ENCODE peak calls at places on chromosomes 2 and 18, in ten cellular contexts. W is A549, X is stomach, M is upper lobe of left lung, F is ovary, U is H1, H is SK-N-SH, N is K562, R is tibial nerve, K is sigmoid colon. T is an unnamed sample. For H3K4me1, the result is how much of the 10 kb centered on the place peaks cover.

GRCh38 chr2:155975734-155976133 is 356.8 kb downstream of the NR4A2 start:
- DNase-seq in W (no peak), X (no peak), M (no peak), F (no peak), U (no peak), H (no peak), N (no peak), R (no peak), K (no peak), T (no peak)

GRCh38 chr2:173290046-173290445 is 64.6 kb upstream of the CDCA7 start:
- DNase-seq in W (no peak), X (no peak), M (no peak), F (no peak), U (no peak), H (no peak), N (no peak), R (no peak), K (no peak), T (no peak)

GRCh38 chr2:237497820-237498128 is 10.7 kb downstream of the MLPH start:
- DNase-seq in W (no peak), X (no peak), M (peak), F (peak), U (no peak), H (no peak), N (no peak), R (peak), K (no peak), T (no peak)

GRCh38 chr2:172655091-172655837 is 80.4 kb upstream of the RAPGEF4 start:
- DNase-seq in W (no peak), X (no peak), M (no peak), F (no peak), U (no peak), H (no peak), N (no peak), R (no peak), K (no peak), T (no peak)

GRCh38 chr2:13193900-13194299 is 477.2 kb downstream of the TRIB2 start:
- DNase-seq in W (no peak), X (no peak), M (no peak), F (no peak), U (no peak), H (peak), N (no peak), R (no peak), K (no peak), T (no peak)

GRCh38 chr2:174263989-174264388 is 15.7 kb upstream of the OLA1 start:
- DNase-seq in W (peak), X (no peak), M (no peak), F (no peak), U (no peak), H (no peak), N (no peak), R (no peak), K (no peak), T (no peak)

GRCh38 chr18:35756506-35757117 is 175.1 kb downstream of the GALNT1 start:
- DNase-seq in W (peak), X (peak), M (no peak), F (no peak), U (peak), H (peak), N (peak), R (no peak), K (no peak), T (peak)

GRCh38 chr2:64052468-64053241 is 33.4 kb upstream of the VPS54 start:
- DNase-seq in W (no peak), X (no peak), M (no peak), F (no peak), U (no peak), H (peak), N (no peak), R (no peak), K (no peak), T (no peak)

GRCh38 chr2:163175294-163175693 is 336.7 kb upstream of the KCNH7 start:
- DNase-seq in W (no peak), X (no peak), M (no peak), F (no peak), U (no peak), H (no peak), N (no peak), R (no peak), K (no peak), T (no peak)

GRCh38 chr2:163171786-163172549 is 333.4 kb upstream of the KCNH7 start:
- DNase-seq in W (no peak), X (no peak), M (no peak), F (no peak), U (no peak), H (no peak), N (no peak), R (no peak), K (no peak), T (no peak)

DNA sequence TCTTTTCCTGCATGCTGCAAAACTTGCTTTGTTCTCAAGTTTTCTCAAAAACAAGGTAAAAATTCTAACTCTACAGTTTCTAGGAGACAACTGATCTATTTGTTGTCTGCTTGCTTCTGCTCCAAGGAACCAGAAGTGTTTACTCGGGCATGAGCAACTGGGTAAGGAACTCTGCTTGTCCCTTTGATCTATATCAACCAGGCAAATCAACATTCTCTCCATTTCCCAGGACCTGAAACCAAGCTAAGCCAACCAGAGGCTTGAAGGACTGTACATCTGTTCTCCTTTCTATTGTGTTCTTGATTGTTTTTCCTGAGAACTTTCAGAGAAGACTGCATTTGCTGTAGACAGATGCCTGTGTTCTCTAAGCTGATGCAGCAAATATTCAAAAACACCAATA is 335.0 kb upstream of the KCNH7 start:
- DNase-seq in W (no peak), X (no peak), M (no peak), F (no peak), U (no peak), H (no peak), N (no peak), R (no peak), K (no peak), T (no peak)
- H3K4me1 ChIP-seq in W (under half), X (under half), M (under half), F (under half), U (under half), H (under half), N (under half), R (under half), K (under half), T (under half)

DNA sequence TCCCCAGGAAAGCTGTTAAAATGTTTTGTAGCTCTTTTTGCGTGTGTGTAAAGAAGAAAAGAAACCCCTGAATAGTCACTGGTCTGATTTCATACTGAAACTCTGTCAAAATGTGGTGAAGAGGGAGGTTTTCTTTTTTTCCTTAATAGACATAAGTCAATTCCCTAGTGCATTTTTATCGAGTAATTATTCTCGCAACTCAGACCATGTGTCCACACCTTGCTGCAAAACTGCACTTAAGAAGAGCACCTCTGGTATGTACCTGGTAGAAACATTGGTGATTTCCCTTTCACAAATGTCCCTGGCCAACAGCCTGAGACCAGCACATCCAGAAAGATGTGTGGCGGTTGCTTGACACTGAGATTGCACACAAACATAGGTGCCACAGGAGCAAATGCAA is 159.9 kb downstream of the ZNF521 start:
- DNase-seq in W (no peak), X (no peak), M (no peak), F (no peak), U (no peak), H (no peak), N (no peak), R (no peak), K (no peak), T (no peak)
- TF ChIP-seq EP300 in W (no peak), X (no peak), M (no peak), F (no peak), U (no peak), H (no peak), N (no peak), R (no peak), K (no peak), T (no peak)

GRCh38 chr2:56587456-56587855 is 403.7 kb downstream of the CCDC85A start:
- DNase-seq in W (no peak), X (no peak), M (no peak), F (no peak), U (no peak), H (no peak), N (no peak), R (no peak), K (no peak), T (no peak)

GRCh38 chr2:56580242-56580641 is 396.5 kb downstream of the CCDC85A start:
- DNase-seq in W (no peak), X (no peak), M (no peak), F (no peak), U (no peak), H (no peak), N (no peak), R (no peak), K (no peak), T (no peak)

GRCh38 chr2:56583796-56584313 is 400.1 kb downstream of the CCDC85A start:
- DNase-seq in W (no peak), X (no peak), M (no peak), F (no peak), U (no peak), H (no peak), N (no peak), R (no peak), K (no peak), T (no peak)

DNA sequence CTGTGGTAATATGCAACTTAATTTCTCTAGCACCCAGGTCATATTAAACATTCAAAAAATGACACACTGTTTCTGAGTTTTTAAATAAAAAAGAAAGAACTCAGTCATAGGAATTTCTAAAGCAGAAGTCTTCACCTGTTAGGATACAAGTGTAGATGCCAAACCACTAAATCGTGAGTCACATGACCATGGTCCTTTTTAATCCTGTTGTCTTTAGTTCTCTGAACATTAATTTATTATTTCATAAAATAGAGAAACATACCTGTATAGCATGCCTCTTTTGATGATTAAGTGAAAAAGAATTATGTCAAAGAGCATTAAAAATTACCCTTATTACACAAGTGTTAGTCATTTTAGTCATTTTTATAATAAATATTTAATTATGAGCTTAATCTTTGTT is 398.8 kb downstream of the CCDC85A start:
- DNase-seq in W (no peak), X (no peak), M (no peak), F (no peak), U (no peak), H (no peak), N (no peak), R (no peak), K (no peak), T (no peak)
- H3K4me1 ChIP-seq in W (under half), X (under half), M (under half), F (under half), U (under half), H (under half), N (under half), R (under half), K (under half), T (under half)

DNA sequence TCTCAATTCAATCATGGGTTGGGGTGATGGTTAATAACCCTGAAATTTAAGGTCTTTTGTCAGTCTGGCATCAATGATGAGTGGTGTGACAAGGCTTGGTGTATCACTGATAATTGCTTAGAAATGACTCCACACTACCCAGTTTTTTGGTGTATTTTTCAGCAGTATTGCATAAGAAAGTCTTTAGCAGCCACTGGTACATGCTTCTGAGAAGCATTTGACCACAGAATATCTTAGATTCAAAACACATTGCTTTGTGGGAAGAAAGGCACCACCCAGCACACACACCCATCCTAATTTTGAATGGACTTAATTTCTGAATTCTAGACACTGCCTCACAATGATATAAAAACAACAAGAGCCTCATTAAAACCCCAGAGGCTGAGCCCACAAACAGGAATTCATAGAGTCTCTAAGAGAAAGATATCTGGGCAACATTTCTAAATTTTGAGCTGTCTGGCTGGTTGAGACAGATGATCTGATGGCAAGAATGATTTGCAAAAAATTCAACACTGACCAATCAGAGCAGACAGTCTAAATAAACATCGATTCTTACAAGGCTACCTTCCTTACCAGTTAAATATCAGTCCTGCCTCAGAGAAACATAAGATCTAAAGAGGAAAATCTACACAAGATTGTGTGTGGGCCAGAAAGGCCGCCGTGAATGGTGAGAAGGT is 114.7 kb upstream of the CYP1B1 start:
- DNase-seq in W (no peak), X (no peak), M (no peak), F (no peak), U (no peak), H (no peak), N (no peak), R (no peak), K (no peak), T (no peak)
- TF ChIP-seq EP300 in W (no peak), X (no peak), M (no peak), F (no peak), U (no peak), H (no peak), N (no peak), R (peak), K (no peak), T (no peak)

DNA sequence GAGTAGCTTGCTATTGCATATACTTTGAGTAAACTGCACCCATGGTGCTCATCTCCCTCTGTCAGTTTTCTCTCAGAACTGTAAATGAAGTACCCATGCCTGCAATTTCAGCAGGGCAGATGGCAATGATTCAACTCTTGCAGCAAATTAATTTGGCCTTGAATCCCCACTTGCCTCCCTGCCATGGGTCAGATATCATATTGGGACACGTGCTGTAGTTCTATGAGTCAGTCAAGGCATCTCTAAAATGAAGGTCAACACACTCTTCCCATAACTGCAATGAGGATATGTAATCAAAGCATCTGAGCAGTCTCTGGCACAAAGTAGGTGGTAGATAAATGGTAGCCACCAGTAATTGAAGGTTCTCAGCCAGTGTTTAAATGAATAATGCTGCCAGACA is 225.7 kb downstream of the PIEZO2 start:
- DNase-seq in W (no peak), X (no peak), M (no peak), F (no peak), U (no peak), H (no peak), N (no peak), R (no peak), K (no peak), T (no peak)
- H3K4me1 ChIP-seq in W (under half), X (under half), M (under half), F (under half), U (under half), H (under half), N (under half), R (under half), K (under half), T (under half)

DNA sequence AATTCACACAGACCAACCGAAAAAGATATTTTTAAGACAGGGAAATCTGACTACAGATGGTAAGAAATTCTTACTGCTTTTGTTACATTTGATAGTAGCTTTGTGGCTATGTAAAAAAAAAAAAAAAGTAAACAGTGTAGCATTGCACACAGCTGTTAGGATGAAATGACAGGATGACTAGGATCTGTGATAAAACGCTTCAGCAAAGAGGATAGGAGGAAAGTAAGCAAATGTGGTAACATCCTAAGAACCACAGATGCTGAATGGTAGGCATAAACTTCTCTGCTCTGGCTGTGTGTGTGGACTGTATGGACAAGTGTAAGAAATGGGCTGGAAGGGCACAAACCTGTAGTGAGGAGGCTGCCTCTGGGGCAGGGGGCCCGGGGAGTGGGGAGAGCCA is 207.6 kb downstream of the ANAPC1 start:
- DNase-seq in W (no peak), X (no peak), M (no peak), F (no peak), U (no peak), H (no peak), N (no peak), R (no peak), K (no peak), T (no peak)
- TF ChIP-seq EP300 in W (no peak), X (no peak), M (no peak), F (no peak), U (no peak), H (no peak), N (no peak), R (no peak), K (no peak), T (no peak)

GRCh38 chr2:27071990-27072830 is 756 bp upstream of the OST4 start:
- DNase-seq in W (no peak), X (peak), M (peak), F (peak), U (no peak), H (peak), N (no peak), R (no peak), K (peak), T (peak)
- H3K4me1 ChIP-seq in W (under half), X (half or more), M (half or more), F (under half), U (under half), H (half or more), N (half or more), R (half or more), K (under half), T (half or more)

GRCh38 chr2:162232611-162233115 is 10.6 kb downstream of the FAP start:
- DNase-seq in W (no peak), X (no peak), M (no peak), F (no peak), U (no peak), H (no peak), N (no peak), R (no peak), K (no peak), T (no peak)
- TF ChIP-seq EP300 in W (no peak), X (no peak), M (no peak), F (no peak), U (no peak), H (no peak), N (no peak), R (no peak), K (no peak), T (no peak)

DNA sequence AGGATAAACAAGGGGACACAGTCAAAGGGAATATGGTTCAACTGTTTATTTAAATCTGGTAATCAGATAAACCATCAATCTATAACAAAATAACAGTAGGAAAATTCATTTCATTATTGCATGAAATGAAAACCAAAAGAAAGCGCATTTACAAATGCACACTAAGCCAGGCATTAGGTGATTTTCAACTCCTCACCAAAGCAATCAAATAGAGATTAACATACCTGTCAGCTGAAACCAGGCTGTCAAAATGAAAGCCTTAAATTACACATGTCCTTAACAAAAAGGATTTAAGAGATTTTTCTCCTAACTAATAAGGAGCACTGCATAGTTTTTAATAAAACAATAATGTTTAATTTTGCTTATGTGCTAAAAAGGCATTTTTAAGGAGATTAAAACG is 23.0 kb downstream of the STK39 start:
- DNase-seq in W (no peak), X (no peak), M (no peak), F (no peak), U (no peak), H (no peak), N (no peak), R (no peak), K (no peak), T (no peak)
- H3K4me1 ChIP-seq in W (under half), X (half or more), M (under half), F (under half), U (under half), H (under half), N (under half), R (under half), K (under half), T (half or more)

GRCh38 chr18:48446582-48447225 is 37.5 kb upstream of the ZBTB7C start:
- DNase-seq in W (peak), X (peak), M (peak), F (peak), U (peak), H (peak), N (peak), R (peak), K (peak), T (peak)

GRCh38 chr18:48441405-48441881 is 32.3 kb upstream of the ZBTB7C start:
- DNase-seq in W (no peak), X (no peak), M (peak), F (peak), U (no peak), H (peak), N (no peak), R (peak), K (no peak), T (no peak)

GRCh38 chr18:48445540-48445939 is 36.4 kb upstream of the ZBTB7C start:
- DNase-seq in W (peak), X (peak), M (no peak), F (peak), U (peak), H (peak), N (peak), R (peak), K (peak), T (no peak)

GRCh38 chr18:48440924-48441323 is 31.7 kb upstream of the ZBTB7C start:
- DNase-seq in W (no peak), X (no peak), M (no peak), F (no peak), U (no peak), H (no peak), N (no peak), R (peak), K (no peak), T (no peak)

DNA sequence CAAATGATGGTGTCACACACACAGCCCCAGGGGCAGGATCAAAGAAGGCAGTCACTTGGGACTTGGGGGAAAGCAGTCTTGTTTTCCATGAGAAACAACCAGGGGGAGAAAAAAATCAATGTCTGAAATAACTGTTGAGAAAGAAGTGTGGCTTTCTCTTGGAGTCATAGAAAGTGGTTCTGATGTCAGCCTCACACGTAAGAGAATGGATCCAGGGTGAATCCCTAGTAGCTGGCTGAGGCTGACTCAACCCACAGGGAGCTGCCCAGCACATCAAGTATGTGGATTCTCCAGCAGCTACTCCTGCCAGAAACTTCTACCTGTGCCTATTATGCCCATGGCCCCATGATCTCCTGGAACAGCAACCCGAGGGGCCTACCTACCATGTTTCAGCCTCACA is 33.6 kb upstream of the ZBTB7C start:
- DNase-seq in W (no peak), X (no peak), M (no peak), F (no peak), U (no peak), H (no peak), N (no peak), R (no peak), K (no peak), T (no peak)
- TF ChIP-seq EP300 in W (no peak), X (no peak), M (no peak), F (no peak), U (no peak), H (no peak), N (no peak), R (no peak), K (no peak), T (no peak)

T was measured in esophagus muscularis mucosa.